ENCODE peak calls at places on chromosomes 4 and X, in ten cellular contexts. One of them, this sample, is unnamed.

GRCh38 chrX:11210397-11210796 is 82.8 kb upstream of the AMELX start:
- DNase-seq in mucosa of descending colon: no peak
- DNase-seq in body of pancreas: no peak
- DNase-seq in neural crest cell: no peak
- DNase-seq in testis: no peak
- DNase-seq in lung: no peak
- DNase-seq in HFF-Myc: no peak
- DNase-seq in tibial nerve: no peak
- DNase-seq in AG09319: no peak
- DNase-seq in GM20000: no peak
- DNase-seq in this sample: no peak

GRCh38 chr4:825063-825968 is 613 bp downstream of the CPLX1 start:
- DNase-seq in GM20000: peak
- DNase-seq in AG09319: no peak
- DNase-seq in tibial nerve: no peak
- DNase-seq in mucosa of descending colon: peak
- DNase-seq in body of pancreas: peak
- DNase-seq in lung: no peak
- DNase-seq in testis: peak
- DNase-seq in neural crest cell: no peak
- DNase-seq in HFF-Myc: no peak
- DNase-seq in this sample: peak

GRCh38 chr4:156779046-156779445 is 192.6 kb downstream of the PDGFC start:
- DNase-seq in testis: no peak
- DNase-seq in mucosa of descending colon: no peak
- DNase-seq in AG09319: no peak
- DNase-seq in body of pancreas: no peak
- DNase-seq in tibial nerve: no peak
- DNase-seq in neural crest cell: no peak
- DNase-seq in HFF-Myc: no peak
- DNase-seq in lung: no peak
- DNase-seq in GM20000: no peak
- DNase-seq in this sample: no peak

GRCh38 chr4:7192252-7193039 is at the start of gene SORCS2:
- DNase-seq in AG09319: no peak
- DNase-seq in testis: peak
- DNase-seq in tibial nerve: peak
- DNase-seq in lung: no peak
- DNase-seq in HFF-Myc: no peak
- DNase-seq in GM20000: peak
- DNase-seq in body of pancreas: peak
- DNase-seq in neural crest cell: peak
- DNase-seq in mucosa of descending colon: no peak
- DNase-seq in this sample: peak

GRCh38 chr4:72505314-72505744 is 63.7 kb downstream of the ADAMTS3 start:
- DNase-seq in body of pancreas: no peak
- DNase-seq in tibial nerve: no peak
- DNase-seq in neural crest cell: peak
- DNase-seq in testis: peak
- DNase-seq in mucosa of descending colon: no peak
- DNase-seq in GM20000: peak
- DNase-seq in lung: no peak
- DNase-seq in AG09319: peak
- DNase-seq in HFF-Myc: peak
- DNase-seq in this sample: peak

GRCh38 chr4:8168832-8169598 is 10.4 kb upstream of the ABLIM2 start:
- DNase-seq in HFF-Myc: no peak
- DNase-seq in testis: no peak
- DNase-seq in neural crest cell: no peak
- DNase-seq in mucosa of descending colon: no peak
- DNase-seq in AG09319: no peak
- DNase-seq in lung: no peak
- DNase-seq in body of pancreas: no peak
- DNase-seq in GM20000: no peak
- DNase-seq in tibial nerve: no peak
- DNase-seq in this sample: no peak

GRCh38 chrX:63673896-63674295 is 111.1 kb downstream of the ARHGEF9 start:
- DNase-seq in AG09319: no peak
- DNase-seq in lung: no peak
- DNase-seq in tibial nerve: no peak
- DNase-seq in HFF-Myc: no peak
- DNase-seq in testis: no peak
- DNase-seq in mucosa of descending colon: no peak
- DNase-seq in body of pancreas: no peak
- DNase-seq in GM20000: no peak
- DNase-seq in neural crest cell: no peak
- DNase-seq in this sample: no peak

GRCh38 chrX:139518475-139518874 is 12.1 kb upstream of the F9 start:
- DNase-seq in testis: no peak
- DNase-seq in lung: no peak
- DNase-seq in GM20000: no peak
- DNase-seq in tibial nerve: no peak
- DNase-seq in body of pancreas: no peak
- DNase-seq in HFF-Myc: no peak
- DNase-seq in mucosa of descending colon: no peak
- DNase-seq in AG09319: no peak
- DNase-seq in neural crest cell: no peak
- DNase-seq in this sample: no peak

GRCh38 chr4:82561745-82562552 is at the start of gene TMEM150C:
- DNase-seq in tibial nerve: no peak
- DNase-seq in GM20000: peak
- DNase-seq in testis: peak
- DNase-seq in mucosa of descending colon: peak
- DNase-seq in HFF-Myc: no peak
- DNase-seq in neural crest cell: peak
- DNase-seq in body of pancreas: peak
- DNase-seq in AG09319: no peak
- DNase-seq in lung: no peak
- DNase-seq in this sample: no peak

GRCh38 chr4:146522098-146522861 is 540 bp upstream of the SLC10A7 start:
- DNase-seq in body of pancreas: peak
- DNase-seq in testis: peak
- DNase-seq in tibial nerve: peak
- DNase-seq in neural crest cell: peak
- DNase-seq in AG09319: peak
- DNase-seq in HFF-Myc: peak
- DNase-seq in GM20000: peak
- DNase-seq in mucosa of descending colon: peak
- DNase-seq in lung: peak
- DNase-seq in this sample: peak

GRCh38 chr4:76388160-76388908 is 32.6 kb downstream of the CCDC158 start:
- DNase-seq in neural crest cell: no peak
- DNase-seq in mucosa of descending colon: no peak
- DNase-seq in tibial nerve: no peak
- DNase-seq in lung: no peak
- DNase-seq in HFF-Myc: no peak
- DNase-seq in GM20000: no peak
- DNase-seq in AG09319: no peak
- DNase-seq in body of pancreas: no peak
- DNase-seq in testis: no peak
- DNase-seq in this sample: no peak

GRCh38 chr4:176660561-176660960 is 132.2 kb downstream of the VEGFC start:
- DNase-seq in tibial nerve: no peak
- DNase-seq in lung: no peak
- DNase-seq in mucosa of descending colon: no peak
- DNase-seq in testis: peak
- DNase-seq in neural crest cell: no peak
- DNase-seq in GM20000: no peak
- DNase-seq in body of pancreas: no peak
- DNase-seq in AG09319: no peak
- DNase-seq in HFF-Myc: no peak
- DNase-seq in this sample: no peak

GRCh38 chrX:154487518-154488290 is 1.3 kb upstream of the UBL4A start:
- DNase-seq in GM20000: no peak
- DNase-seq in tibial nerve: no peak
- DNase-seq in lung: no peak
- DNase-seq in AG09319: no peak
- DNase-seq in testis: no peak
- DNase-seq in mucosa of descending colon: no peak
- DNase-seq in HFF-Myc: no peak
- DNase-seq in body of pancreas: no peak
- DNase-seq in neural crest cell: no peak
- DNase-seq in this sample: no peak

GRCh38 chrX:115960440-115961084 is 210.0 kb upstream of the AGTR2 start:
- DNase-seq in neural crest cell: no peak
- DNase-seq in AG09319: no peak
- DNase-seq in tibial nerve: no peak
- DNase-seq in testis: peak
- DNase-seq in lung: no peak
- DNase-seq in body of pancreas: no peak
- DNase-seq in HFF-Myc: no peak
- DNase-seq in mucosa of descending colon: no peak
- DNase-seq in GM20000: no peak
- DNase-seq in this sample: no peak

GRCh38 chr4:163587867-163588266 is 93.4 kb downstream of the TMA16 start:
- DNase-seq in lung: no peak
- DNase-seq in HFF-Myc: no peak
- DNase-seq in GM20000: peak
- DNase-seq in tibial nerve: no peak
- DNase-seq in body of pancreas: no peak
- DNase-seq in AG09319: no peak
- DNase-seq in neural crest cell: no peak
- DNase-seq in mucosa of descending colon: no peak
- DNase-seq in testis: no peak
- DNase-seq in this sample: peak
- TF ChIP-seq CTCF in lung: no peak
- TF ChIP-seq CTCF in HFF-Myc: peak
- TF ChIP-seq CTCF in GM20000: no peak
- TF ChIP-seq CTCF in tibial nerve: no peak
- TF ChIP-seq CTCF in body of pancreas: no peak
- TF ChIP-seq CTCF in AG09319: no peak
- TF ChIP-seq CTCF in neural crest cell: peak
- TF ChIP-seq CTCF in mucosa of descending colon: no peak
- TF ChIP-seq CTCF in testis: no peak
- TF ChIP-seq CTCF in this sample: peak

DNA sequence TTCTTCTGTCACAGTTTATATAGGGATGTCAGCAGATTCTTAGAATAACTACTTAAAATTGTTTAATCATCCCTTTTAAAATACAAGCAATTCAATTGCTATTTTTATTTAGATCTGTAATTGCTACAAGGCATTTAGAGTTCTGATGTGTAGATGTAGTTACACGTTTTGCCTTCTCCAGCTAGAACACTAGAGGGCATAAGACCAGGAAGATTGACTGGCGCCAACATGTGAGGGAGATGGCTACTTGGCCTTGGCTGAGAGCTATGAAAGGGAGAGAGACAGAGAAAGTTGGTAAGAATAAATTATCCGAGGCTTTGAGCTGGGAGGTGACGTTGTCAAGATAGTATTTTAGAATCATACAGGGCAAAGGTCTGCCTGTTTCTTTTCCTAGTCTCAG is 563.7 kb upstream of the PRKX start:
- DNase-seq in body of pancreas: no peak
- DNase-seq in mucosa of descending colon: no peak
- DNase-seq in neural crest cell: no peak
- DNase-seq in GM20000: no peak
- DNase-seq in testis: no peak
- DNase-seq in HFF-Myc: no peak
- DNase-seq in tibial nerve: no peak
- DNase-seq in AG09319: no peak
- DNase-seq in lung: no peak
- DNase-seq in this sample: no peak
- TF ChIP-seq CTCF in body of pancreas: no peak
- TF ChIP-seq CTCF in mucosa of descending colon: no peak
- TF ChIP-seq CTCF in neural crest cell: peak
- TF ChIP-seq CTCF in GM20000: no peak
- TF ChIP-seq CTCF in testis: no peak
- TF ChIP-seq CTCF in HFF-Myc: no peak
- TF ChIP-seq CTCF in tibial nerve: no peak
- TF ChIP-seq CTCF in AG09319: no peak
- TF ChIP-seq CTCF in lung: no peak
- TF ChIP-seq CTCF in this sample: peak

DNA sequence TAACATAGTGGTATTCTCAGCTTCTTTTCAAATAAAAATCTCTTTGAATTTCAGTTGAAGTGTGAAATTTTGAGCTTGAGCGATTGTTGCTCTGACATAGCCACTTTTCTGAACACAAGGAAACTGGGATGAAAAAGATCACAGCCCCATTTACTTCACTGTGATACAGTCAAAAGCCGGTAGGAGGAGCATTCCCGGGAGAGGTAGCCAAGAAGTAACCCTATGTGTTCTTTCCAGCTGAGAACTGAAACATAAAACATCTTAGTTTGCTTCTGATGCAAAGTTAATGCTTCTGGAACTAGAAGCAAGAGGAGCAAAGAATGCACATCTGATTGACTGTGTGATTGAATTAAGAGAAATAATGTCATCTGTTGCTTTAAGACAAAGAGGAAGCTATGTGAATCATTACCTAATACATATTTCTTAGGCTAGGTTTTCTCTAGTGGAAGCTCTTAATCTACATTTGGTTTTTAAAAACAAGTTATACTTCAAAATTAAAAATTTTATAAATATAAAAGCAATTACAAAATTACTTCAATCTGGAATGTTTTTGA is 88.4 kb upstream of the UNC5C start:
- DNase-seq in neural crest cell: peak
- DNase-seq in AG09319: no peak
- DNase-seq in mucosa of descending colon: no peak
- DNase-seq in HFF-Myc: no peak
- DNase-seq in testis: peak
- DNase-seq in tibial nerve: no peak
- DNase-seq in GM20000: no peak
- DNase-seq in lung: no peak
- DNase-seq in body of pancreas: no peak
- DNase-seq in this sample: no peak
- TF ChIP-seq CTCF in neural crest cell: peak
- TF ChIP-seq CTCF in AG09319: no peak
- TF ChIP-seq CTCF in mucosa of descending colon: no peak
- TF ChIP-seq CTCF in HFF-Myc: no peak
- TF ChIP-seq CTCF in testis: peak
- TF ChIP-seq CTCF in tibial nerve: peak
- TF ChIP-seq CTCF in GM20000: no peak
- TF ChIP-seq CTCF in lung: no peak
- TF ChIP-seq CTCF in body of pancreas: no peak
- TF ChIP-seq CTCF in this sample: no peak

GRCh38 chrX:71603618-71604017 is 14.7 kb downstream of the CXCR3 start:
- DNase-seq in HFF-Myc: no peak
- DNase-seq in body of pancreas: no peak
- DNase-seq in neural crest cell: no peak
- DNase-seq in testis: no peak
- DNase-seq in GM20000: no peak
- DNase-seq in tibial nerve: no peak
- DNase-seq in mucosa of descending colon: no peak
- DNase-seq in lung: no peak
- DNase-seq in AG09319: no peak
- DNase-seq in this sample: no peak

GRCh38 chrX:71604796-71605568 is 13.3 kb downstream of the CXCR3 start:
- DNase-seq in body of pancreas: no peak
- DNase-seq in GM20000: no peak
- DNase-seq in HFF-Myc: no peak
- DNase-seq in lung: no peak
- DNase-seq in AG09319: no peak
- DNase-seq in testis: no peak
- DNase-seq in neural crest cell: no peak
- DNase-seq in tibial nerve: no peak
- DNase-seq in mucosa of descending colon: no peak
- DNase-seq in this sample: no peak

GRCh38 chrX:71604141-71604540 is 14.2 kb downstream of the CXCR3 start:
- DNase-seq in GM20000: no peak
- DNase-seq in mucosa of descending colon: no peak
- DNase-seq in AG09319: no peak
- DNase-seq in HFF-Myc: no peak
- DNase-seq in testis: no peak
- DNase-seq in lung: no peak
- DNase-seq in tibial nerve: no peak
- DNase-seq in neural crest cell: no peak
- DNase-seq in body of pancreas: no peak
- DNase-seq in this sample: no peak

GRCh38 chrX:71599965-71600364 is 18.3 kb downstream of the CXCR3 start:
- DNase-seq in testis: no peak
- DNase-seq in mucosa of descending colon: no peak
- DNase-seq in AG09319: no peak
- DNase-seq in GM20000: no peak
- DNase-seq in neural crest cell: no peak
- DNase-seq in body of pancreas: no peak
- DNase-seq in HFF-Myc: no peak
- DNase-seq in tibial nerve: no peak
- DNase-seq in lung: no peak
- DNase-seq in this sample: no peak
- TF ChIP-seq CTCF in testis: no peak
- TF ChIP-seq CTCF in mucosa of descending colon: no peak
- TF ChIP-seq CTCF in AG09319: no peak
- TF ChIP-seq CTCF in GM20000: no peak
- TF ChIP-seq CTCF in neural crest cell: no peak
- TF ChIP-seq CTCF in body of pancreas: no peak
- TF ChIP-seq CTCF in HFF-Myc: no peak
- TF ChIP-seq CTCF in tibial nerve: no peak
- TF ChIP-seq CTCF in lung: no peak
- TF ChIP-seq CTCF in this sample: no peak